ENCODE peak calls at places on chromosomes 6 and 20, in six cellular contexts. F is breast epithelium, O is mammary epithelial cell, Q is A673, X is cardiac muscle cell, V is right lobe of liver. N is an unnamed sample.

GRCh38 chr6:54282186-54282585 is 26.1 kb upstream of the TINAG start:
- DNase-seq in X (no peak), V (no peak), F (no peak), O (peak), Q (peak), N (peak)

GRCh38 chr20:32018269-32019155 is 8.3 kb downstream of the CCM2L start:
- DNase-seq in V (peak), X (peak), F (peak), Q (peak), O (peak), N (peak)

GRCh38 chr6:164337024-164337924 is 922.8 kb downstream of the QKI start:
- DNase-seq in F (no peak), Q (no peak), V (no peak), O (no peak), X (no peak), N (no peak)

GRCh38 chr6:31763617-31763940 is 1.1 kb downstream of the SAPCD1 start:
- DNase-seq in Q (peak), O (peak), F (no peak), X (no peak), V (no peak), N (peak)

GRCh38 chr6:31721351-31722020 is at the start of gene LY6G6C:
- DNase-seq in F (no peak), O (no peak), X (no peak), Q (no peak), V (no peak), N (no peak)

GRCh38 chr6:143595256-143596036 is 82.3 kb upstream of the PHACTR2 start:
- DNase-seq in X (no peak), Q (no peak), F (no peak), V (no peak), O (no peak), N (no peak)

GRCh38 chr6:118768904-118769325 is 117.5 kb upstream of the CEP85L start:
- DNase-seq in F (no peak), O (peak), X (no peak), V (no peak), Q (no peak), N (no peak)

GRCh38 chr6:170096191-170096802 is 194.6 kb downstream of the DLL1 start:
- DNase-seq in F (no peak), O (no peak), V (peak), Q (no peak), X (no peak), N (no peak)

GRCh38 chr6:35487653-35488516 is 9.0 kb downstream of the TEAD3 start:
- DNase-seq in V (no peak), O (peak), Q (no peak), F (peak), X (no peak), N (peak)

GRCh38 chr20:62624325-62624690 is 18.0 kb upstream of the SLCO4A1 start:
- DNase-seq in F (no peak), V (no peak), Q (no peak), O (no peak), X (no peak), N (no peak)

GRCh38 chr6:139764498-139764986 is 390.1 kb upstream of the CITED2 start:
- DNase-seq in V (no peak), F (no peak), Q (peak), X (peak), O (peak), N (peak)

GRCh38 chr6:13194852-13195251 is 133.5 kb downstream of the TBC1D7 start:
- DNase-seq in X (peak), F (no peak), V (peak), O (peak), Q (peak), N (peak)

GRCh38 chr20:56893206-56893605 is 264.1 kb downstream of the TFAP2C start:
- DNase-seq in X (peak), O (no peak), Q (no peak), V (no peak), F (no peak), N (no peak)

GRCh38 chr6:127816643-127817042 is 84.2 kb downstream of the THEMIS start:
- DNase-seq in F (no peak), X (no peak), Q (no peak), V (no peak), O (no peak), N (no peak)

GRCh38 chr20:61524956-61525666 is 273.1 kb downstream of the CDH4 start:
- DNase-seq in F (no peak), O (no peak), Q (no peak), V (no peak), X (no peak), N (no peak)

GRCh38 chr6:45663181-45664180 is 285.7 kb upstream of the SUPT3H start:
- DNase-seq in O (no peak), V (no peak), F (no peak), X (peak), Q (no peak), N (no peak)

GRCh38 chr6:46921731-46922130 is at the start of gene ADGRF5:
- DNase-seq in F (no peak), O (no peak), V (no peak), Q (no peak), X (no peak), N (no peak)

GRCh38 chr20:24309596-24309995 is 159.8 kb upstream of the SYNDIG1 start:
- DNase-seq in F (no peak), O (peak), Q (no peak), V (no peak), X (no peak), N (no peak)

GRCh38 chr6:138975815-138976214 is 12.2 kb downstream of the REPS1 start:
- DNase-seq in X (no peak), V (no peak), F (no peak), O (no peak), Q (no peak), N (no peak)

GRCh38 chr6:141726158-141726557 is 406.6 kb upstream of the GJE1 start:
- DNase-seq in F (no peak), O (no peak), V (no peak), Q (peak), X (peak), N (no peak)

GRCh38 chr6:134295953-134296553 is 21.9 kb downstream of the SGK1 start:
- DNase-seq in X (no peak), V (no peak), O (peak), Q (peak), F (no peak), N (peak)

GRCh38 chr6:37489697-37490336 is 9.9 kb downstream of the CCDC167 start:
- DNase-seq in V (no peak), F (no peak), Q (no peak), O (no peak), X (no peak), N (no peak)
- H3K27ac ChIP-seq in V (no peak), F (no peak), Q (no peak), O (no peak), X (no peak), N (no peak)

GRCh38 chr6:131729550-131729949 is 18.7 kb upstream of the CTAGE9 start:
- DNase-seq in Q (no peak), X (no peak), F (no peak), V (no peak), O (no peak), N (no peak)

GRCh38 chr6:131736010-131736409 is 25.2 kb upstream of the CTAGE9 start:
- DNase-seq in X (no peak), F (no peak), V (no peak), O (no peak), Q (no peak), N (no peak)

GRCh38 chr6:131731224-131731623 is 20.4 kb upstream of the CTAGE9 start:
- DNase-seq in X (no peak), Q (no peak), O (no peak), F (no peak), V (no peak), N (no peak)

GRCh38 chr6:131730264-131730663 is 19.4 kb upstream of the CTAGE9 start:
- DNase-seq in X (no peak), O (no peak), Q (no peak), V (no peak), F (no peak), N (no peak)

GRCh38 chr6:131733376-131734016 is 22.7 kb upstream of the CTAGE9 start:
- DNase-seq in F (no peak), X (no peak), V (no peak), Q (peak), O (peak), N (no peak)
- H3K27ac ChIP-seq in F (no peak), X (no peak), V (no peak), Q (no peak), O (no peak), N (no peak)

GRCh38 chr6:38043259-38043753 is 223.8 kb downstream of the ZFAND3 start:
- DNase-seq in Q (no peak), O (no peak), F (no peak), V (no peak), X (no peak), N (no peak)

GRCh38 chr6:38045701-38046305 is 226.3 kb downstream of the ZFAND3 start:
- DNase-seq in V (no peak), O (no peak), X (no peak), F (no peak), Q (no peak), N (no peak)

GRCh38 chr6:38052035-38052434 is 232.5 kb downstream of the ZFAND3 start:
- DNase-seq in X (no peak), Q (no peak), O (peak), V (no peak), F (no peak), N (peak)

GRCh38 chr6:38047562-38047961 is 228.0 kb downstream of the ZFAND3 start:
- DNase-seq in V (no peak), X (no peak), Q (no peak), O (no peak), F (no peak), N (no peak)
- H3K27ac ChIP-seq in V (no peak), X (no peak), Q (no peak), O (no peak), F (no peak), N (no peak)

GRCh38 chr20:45850926-45851325 is 6.3 kb downstream of the ACOT8 start:
- DNase-seq in V (no peak), O (no peak), F (no peak), Q (no peak), X (peak), N (no peak)

GRCh38 chr20:45850238-45850637 is 7.0 kb downstream of the ACOT8 start:
- DNase-seq in X (no peak), O (no peak), Q (no peak), V (no peak), F (no peak), N (no peak)

GRCh38 chr20:45853484-45853883 is 3.7 kb downstream of the ACOT8 start:
- DNase-seq in V (no peak), F (no peak), X (no peak), Q (no peak), O (no peak), N (no peak)

GRCh38 chr20:45848969-45849582 is 8.1 kb downstream of the ACOT8 start:
- DNase-seq in F (no peak), Q (no peak), O (no peak), V (no peak), X (no peak), N (no peak)

DNA sequence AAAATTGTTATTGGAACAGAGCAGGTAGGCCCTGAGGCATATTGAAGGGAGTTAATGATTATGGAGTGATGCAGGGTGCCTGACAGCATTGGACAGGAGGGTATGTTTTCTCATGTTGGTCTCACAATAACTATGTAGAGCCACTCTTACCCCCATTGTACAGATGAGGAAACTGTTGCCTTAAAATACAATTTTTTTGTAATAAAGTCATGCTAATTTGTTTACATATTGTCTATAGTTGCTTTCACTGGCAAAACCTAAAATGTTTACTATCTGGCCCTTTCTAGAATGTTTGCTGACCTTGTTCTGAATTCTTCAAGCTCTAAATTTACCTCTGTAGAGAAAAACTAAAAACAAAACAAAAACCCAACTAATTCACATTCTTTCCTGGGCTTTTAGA is 5.7 kb downstream of the ACOT8 start:
- DNase-seq in F (no peak), O (no peak), X (no peak), V (no peak), Q (no peak), N (no peak)
- H3K27ac ChIP-seq in F (no peak), O (no peak), X (peak), V (no peak), Q (no peak), N (no peak)

DNA sequence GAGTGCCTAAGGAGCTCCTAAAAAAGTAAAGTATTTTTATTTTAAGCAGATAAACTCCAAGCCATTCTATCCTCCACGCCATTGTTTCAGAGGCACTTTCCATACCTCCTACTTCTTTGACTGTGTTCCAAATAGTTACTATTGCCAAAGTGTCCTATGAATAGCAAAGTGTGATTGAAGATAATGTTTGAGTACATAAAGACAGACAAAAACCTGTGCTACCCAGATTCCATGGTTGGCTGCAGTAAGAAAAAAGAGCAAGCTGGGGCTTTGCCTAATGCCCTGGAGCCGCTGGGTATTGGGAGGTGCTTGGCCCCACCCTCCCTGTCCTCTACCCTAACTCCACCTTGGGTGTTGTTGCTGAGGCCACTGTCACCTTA is 5.2 kb upstream of the MBOAT1 start:
- DNase-seq in Q (peak), X (peak), F (no peak), O (no peak), V (no peak), N (no peak)
- H3K27ac ChIP-seq in Q (no peak), X (peak), F (peak), O (no peak), V (no peak), N (no peak)

GRCh38 chr6:167078745-167079144 is 44.2 kb upstream of the CCR6 start:
- DNase-seq in O (no peak), V (no peak), F (no peak), Q (no peak), X (no peak), N (no peak)

GRCh38 chr6:167077241-167077932 is 45.5 kb upstream of the CCR6 start:
- DNase-seq in O (no peak), X (no peak), V (no peak), F (no peak), Q (no peak), N (no peak)

DNA sequence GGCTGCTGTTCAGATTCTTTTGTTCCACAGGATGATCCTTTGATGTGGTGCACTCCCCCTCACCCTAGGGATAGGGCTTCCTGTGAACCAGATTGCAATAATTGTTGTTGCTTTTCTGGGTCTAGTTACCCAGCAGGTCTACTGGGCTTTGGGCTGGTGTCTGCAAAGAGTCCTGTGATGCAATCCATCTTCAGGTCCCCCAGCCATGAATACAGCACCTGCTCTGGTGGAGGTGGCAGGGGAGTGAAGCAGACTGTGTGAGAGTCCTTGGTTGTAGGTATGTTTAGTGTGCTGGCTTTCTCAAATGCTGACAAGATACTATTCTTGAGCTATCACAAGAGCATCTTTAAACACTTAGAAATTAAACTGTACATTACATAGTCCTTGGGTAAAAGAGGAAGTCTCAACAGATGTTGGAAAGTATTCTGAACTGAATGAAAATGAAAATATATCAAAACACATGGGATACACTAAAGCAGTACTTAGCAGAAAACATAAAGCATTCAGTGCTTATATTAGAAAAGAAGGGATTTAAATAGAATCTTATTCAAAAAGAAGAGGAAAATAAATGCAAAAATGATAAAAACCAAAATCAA is 49.1 kb upstream of the CCR6 start:
- DNase-seq in X (no peak), O (no peak), F (no peak), Q (no peak), V (no peak), N (no peak)
- H3K27ac ChIP-seq in X (no peak), O (no peak), F (no peak), Q (no peak), V (no peak), N (no peak)

DNA sequence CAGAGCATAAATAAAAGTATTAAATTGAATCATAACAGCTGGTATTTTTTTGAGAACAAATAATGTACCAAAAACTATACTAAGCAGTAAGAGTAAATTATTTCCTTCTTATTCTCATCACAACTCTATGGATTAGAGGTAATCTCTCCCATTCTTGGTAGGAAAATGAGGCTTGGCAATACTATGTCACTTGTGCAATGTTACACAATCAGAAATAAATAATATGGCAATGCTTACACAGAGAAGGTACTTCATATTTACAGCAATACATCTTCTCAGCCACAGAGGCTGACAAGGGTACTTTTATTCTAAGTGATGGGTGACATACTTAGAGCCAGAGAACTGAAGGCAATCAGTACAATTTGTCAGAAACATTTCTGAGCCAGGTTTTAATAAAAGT is 3.9 kb downstream of the DST start:
- DNase-seq in O (no peak), V (no peak), F (no peak), Q (no peak), X (no peak), N (no peak)
- H3K27ac ChIP-seq in O (peak), V (no peak), F (peak), Q (no peak), X (no peak), N (no peak)

GRCh38 chr6:69631552-69632346 is 165.1 kb downstream of the LMBRD1 start:
- DNase-seq in Q (no peak), V (no peak), F (no peak), O (no peak), X (no peak), N (no peak)

GRCh38 chr6:69624944-69625343 is 171.9 kb downstream of the LMBRD1 start:
- DNase-seq in O (no peak), X (no peak), Q (no peak), F (no peak), V (no peak), N (no peak)

GRCh38 chr6:69632932-69633331 is 163.9 kb downstream of the LMBRD1 start:
- DNase-seq in O (no peak), V (no peak), X (no peak), F (no peak), Q (no peak), N (no peak)

GRCh38 chr6:69627625-69628024 is 169.2 kb downstream of the LMBRD1 start:
- DNase-seq in O (no peak), F (no peak), V (no peak), X (no peak), Q (no peak), N (no peak)

DNA sequence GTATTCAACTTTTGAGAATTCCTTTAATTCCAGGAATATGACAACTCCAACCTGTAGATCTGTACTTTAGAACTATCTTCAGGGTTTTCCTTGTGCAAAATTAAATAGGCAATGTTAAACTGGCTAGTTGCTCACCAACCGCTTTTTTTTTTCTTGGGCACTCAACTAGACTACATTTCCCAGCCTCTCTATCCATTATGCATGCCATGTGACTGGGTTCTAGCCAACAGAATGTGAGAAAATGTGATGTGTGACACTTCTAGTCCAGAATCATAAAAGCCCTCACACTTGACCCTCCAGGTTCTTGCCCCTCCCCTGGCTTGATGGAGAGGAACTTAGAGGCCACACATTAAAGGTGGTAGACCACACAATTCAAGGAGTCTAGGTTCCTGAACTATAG is 166.0 kb downstream of the LMBRD1 start:
- DNase-seq in V (no peak), X (no peak), F (no peak), Q (no peak), O (no peak), N (no peak)
- H3K27ac ChIP-seq in V (no peak), X (no peak), F (no peak), Q (no peak), O (no peak), N (no peak)

GRCh38 chr20:37378420-37378784 is 32.5 kb downstream of the SRC start:
- DNase-seq in F (no peak), Q (no peak), O (no peak), X (no peak), V (no peak), N (no peak)

GRCh38 chr20:37376791-37377190 is 30.9 kb downstream of the SRC start:
- DNase-seq in F (no peak), Q (no peak), V (peak), X (no peak), O (no peak), N (no peak)

GRCh38 chr20:37377346-37378081 is 31.6 kb downstream of the SRC start:
- DNase-seq in V (peak), X (no peak), O (no peak), Q (no peak), F (no peak), N (no peak)

GRCh38 chr20:37375227-37375626 is 29.3 kb downstream of the SRC start:
- DNase-seq in V (no peak), X (no peak), Q (no peak), O (no peak), F (no peak), N (no peak)

DNA sequence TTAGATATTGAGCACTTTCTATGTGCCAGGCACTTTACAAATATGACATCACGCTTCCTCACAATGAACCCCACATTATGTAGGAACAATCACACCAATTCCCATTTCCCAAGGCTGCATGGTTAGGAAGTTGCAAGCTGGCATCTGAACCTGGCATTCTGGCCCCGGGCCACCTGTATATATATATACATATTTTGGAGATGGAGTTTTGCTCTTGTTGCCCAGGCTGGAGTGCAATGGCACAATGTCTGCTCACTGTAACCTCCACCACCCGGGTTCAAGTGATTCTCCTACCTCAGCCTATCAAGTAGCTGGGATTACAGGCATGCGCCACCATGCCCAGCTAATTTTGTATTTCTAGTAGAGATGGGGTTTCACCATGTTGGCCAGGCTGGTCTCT is 30.4 kb downstream of the SRC start:
- DNase-seq in X (no peak), V (peak), F (no peak), O (no peak), Q (no peak), N (no peak)
- H3K27ac ChIP-seq in X (no peak), V (no peak), F (no peak), O (no peak), Q (no peak), N (peak)